ENCODE peak calls at places on chromosomes 3 and 15, in six cellular contexts. L is PC-3, E is endodermal cell, D is neural progenitor cell, W is tibial nerve, H is cardiac muscle cell. A is an unnamed sample.
A peak's percentile ranks its signal among the peaks of the same experiment; 100 is the strongest.

GRCh38 chr3:79810529-79810928 is 42.7 kb upstream of the ROBO1 start:
- DNase-seq in L (peak; percentile 70), E (no peak), D (no peak), W (no peak), H (no peak), A (no peak)

GRCh38 chr15:90962021-90962420 is 7.3 kb downstream of the RCCD1 start:
- DNase-seq in L (no peak), E (no peak), D (no peak), W (no peak), H (no peak), A (no peak)

GRCh38 chr3:131350506-131350905 is 31.1 kb upstream of the NUDT16 start:
- DNase-seq in L (peak; percentile 63), E (no peak), D (no peak), W (no peak), H (no peak), A (no peak)

GRCh38 chr3:87313641-87314040 is 37.3 kb upstream of the POU1F1 start:
- DNase-seq in L (peak; percentile 80), E (no peak), D (no peak), W (no peak), H (no peak), A (no peak)

GRCh38 chr15:83846847-83847246 is 192.9 kb downstream of the ADAMTSL3 start:
- DNase-seq in L (no peak), E (no peak), D (no peak), W (no peak), H (no peak), A (no peak)

GRCh38 chr3:28788571-28788970 is 439.9 kb upstream of the AZI2 start:
- DNase-seq in L (peak; percentile 37), E (no peak), D (no peak), W (no peak), H (no peak), A (no peak)

GRCh38 chr3:62237296-62237948 is 135.9 kb downstream of the FEZF2 start:
- DNase-seq in L (no peak), E (no peak), D (no peak), W (no peak), H (peak; percentile 16), A (no peak)

GRCh38 chr3:42476225-42477160 is 25.9 kb upstream of the VIPR1 start:
- DNase-seq in L (peak; percentile 95), E (no peak), D (no peak), W (no peak), H (no peak), A (no peak)

GRCh38 chr15:100026041-100026440 is 292.8 kb upstream of the LYSMD4 start:
- DNase-seq in L (no peak), E (no peak), D (no peak), W (no peak), H (no peak), A (no peak)

GRCh38 chr3:58164199-58164879 is 46.4 kb downstream of the DNASE1L3 start:
- DNase-seq in L (peak; percentile 60), E (no peak), D (no peak), W (no peak), H (no peak), A (no peak)

GRCh38 chr3:151085889-151086483 is 522 bp downstream of the MED12L start:
- DNase-seq in L (no peak), E (peak; percentile 86), D (peak; percentile 77), W (no peak), H (peak; percentile 62), A (no peak)

GRCh38 chr3:128383316-128384235 is 83.1 kb downstream of the DNAJB8 start:
- DNase-seq in L (peak; percentile 90), E (no peak), D (no peak), W (peak; percentile 19), H (peak; percentile 91), A (no peak)

GRCh38 chr3:139756529-139757103 is 78.8 kb upstream of the NMNAT3 start:
- DNase-seq in L (no peak), E (peak; percentile 32), D (no peak), W (no peak), H (no peak), A (no peak)

GRCh38 chr3:88321696-88322095 is 171.9 kb downstream of the C3orf38 start:
- DNase-seq in L (peak; percentile 71), E (no peak), D (no peak), W (no peak), H (no peak), A (no peak)

GRCh38 chr3:168952551-168952950 is 711.0 kb downstream of the MECOM start:
- DNase-seq in L (peak; percentile 73), E (no peak), D (no peak), W (no peak), H (peak; percentile 7), A (no peak)

GRCh38 chr3:157921767-157922166 is 184.5 kb downstream of the SHOX2 start:
- DNase-seq in L (no peak), E (no peak), D (no peak), W (no peak), H (no peak), A (no peak)

GRCh38 chr3:55313701-55314100 is 173.4 kb downstream of the WNT5A start:
- DNase-seq in L (peak; percentile 20), E (no peak), D (no peak), W (no peak), H (no peak), A (no peak)

GRCh38 chr3:39203862-39204261 is 11.5 kb upstream of the XIRP1 start:
- DNase-seq in L (no peak), E (no peak), D (no peak), W (no peak), H (no peak), A (no peak)

GRCh38 chr3:177929310-177929709 is 606.9 kb upstream of the KCNMB2 start:
- DNase-seq in L (peak; percentile 84), E (no peak), D (no peak), W (no peak), H (no peak), A (no peak)

GRCh38 chr3:10511809-10512494 is 6.6 kb upstream of the ATP2B2 start:
- DNase-seq in L (peak; percentile 41), E (peak; percentile 67), D (no peak), W (no peak), H (no peak), A (peak; percentile 13)

GRCh38 chr3:135991621-135992020 is 26.1 kb downstream of the PPP2R3A start:
- DNase-seq in L (no peak), E (no peak), D (no peak), W (no peak), H (no peak), A (no peak)

GRCh38 chr3:114697441-114697840 is 403.6 kb downstream of the TIGIT start:
- DNase-seq in L (no peak), E (no peak), D (no peak), W (no peak), H (no peak), A (no peak)

GRCh38 chr3:165464736-165465135 is 268.6 kb upstream of the SLITRK3 start:
- DNase-seq in L (peak; percentile 79), E (no peak), D (no peak), W (no peak), H (no peak), A (no peak)

GRCh38 chr3:187737401-187738088 is 7.7 kb downstream of the BCL6 start:
- DNase-seq in L (peak; percentile 65), E (peak; percentile 82), D (peak; percentile 74), W (peak; percentile 54), H (peak; percentile 49), A (no peak)

DNA sequence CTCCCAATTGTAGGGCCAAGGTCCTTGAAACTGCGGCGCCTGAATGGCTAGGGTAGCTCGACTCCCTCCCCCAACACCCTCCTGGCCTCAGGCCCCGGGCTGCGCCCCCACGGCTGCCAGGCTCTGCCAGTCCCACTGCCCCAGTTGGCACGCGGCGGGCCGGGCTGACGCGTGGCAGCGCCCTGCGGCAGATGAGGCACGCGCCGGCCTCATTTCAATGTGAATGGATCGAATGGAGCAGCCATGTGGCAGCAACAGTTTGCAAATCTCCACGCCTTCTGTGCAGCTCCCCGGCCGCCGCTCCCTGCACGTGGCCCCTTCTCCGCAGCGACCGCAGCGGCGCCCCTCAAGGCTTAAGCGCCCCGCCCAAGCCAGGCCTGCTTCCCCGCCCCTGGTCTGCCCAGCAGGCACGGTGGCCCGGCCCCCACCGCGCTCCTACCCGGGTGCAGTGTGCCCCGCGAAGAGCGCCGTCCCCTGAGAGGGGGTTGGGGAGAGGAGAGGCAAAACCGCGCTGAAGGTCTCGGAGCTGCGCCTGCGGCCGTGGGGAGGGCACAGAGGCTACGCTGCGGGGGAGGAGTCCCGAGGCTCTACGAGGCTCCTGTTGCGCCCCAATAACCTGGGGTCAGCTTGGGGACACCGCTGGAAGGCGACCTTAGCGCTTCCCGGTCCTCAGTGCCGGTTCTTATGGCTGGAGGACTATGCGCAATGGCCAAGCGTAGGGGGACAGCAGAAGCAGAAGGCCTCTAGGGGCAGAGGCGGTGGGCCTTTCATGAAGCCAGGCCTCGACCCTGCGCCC is 3.1 kb upstream of the DLL4 start:
- DNase-seq in L (no peak), E (peak; percentile 86), D (peak; percentile 82), W (no peak), H (peak; percentile 49), A (no peak)
- H3K4me1 ChIP-seq in L (peaks cover 28% of the 10 kb centered on the region), E (peaks cover 14% of the 10 kb centered on the region), D (peaks cover 52% of the 10 kb centered on the region), W (peaks cover 34% of the 10 kb centered on the region), H (peaks cover 11% of the 10 kb centered on the region), A (peaks cover 13% of the 10 kb centered on the region)

DNA sequence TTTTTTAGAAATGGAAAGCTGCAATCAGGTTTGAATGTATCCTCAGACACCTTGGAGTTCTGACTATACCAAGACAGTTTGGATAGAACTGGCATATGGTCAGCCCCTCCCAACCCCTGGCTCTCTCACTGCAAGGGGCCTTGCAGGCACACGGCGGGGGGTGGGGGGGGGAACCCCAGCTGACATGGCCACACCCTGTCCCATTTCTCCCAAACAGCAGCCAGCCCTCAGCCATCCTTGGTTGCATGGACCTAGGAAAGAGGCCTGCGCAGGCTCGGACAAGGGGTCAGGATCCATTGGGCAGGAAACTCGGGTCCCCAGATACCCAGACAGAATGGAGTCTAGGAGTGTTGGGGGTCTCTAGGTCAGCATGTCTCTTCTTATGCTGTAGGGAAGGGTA is 14.5 kb downstream of the CAND2 start:
- DNase-seq in L (no peak), E (no peak), D (no peak), W (no peak), H (no peak), A (no peak)
- H3K4me1 ChIP-seq in L (peaks cover 5% of the 10 kb centered on the region), E (no peaks in the 10 kb centered on the region), D (peaks cover 8% of the 10 kb centered on the region), W (no peaks in the 10 kb centered on the region), H (peaks cover 14% of the 10 kb centered on the region), A (peaks cover 7% of the 10 kb centered on the region)

DNA sequence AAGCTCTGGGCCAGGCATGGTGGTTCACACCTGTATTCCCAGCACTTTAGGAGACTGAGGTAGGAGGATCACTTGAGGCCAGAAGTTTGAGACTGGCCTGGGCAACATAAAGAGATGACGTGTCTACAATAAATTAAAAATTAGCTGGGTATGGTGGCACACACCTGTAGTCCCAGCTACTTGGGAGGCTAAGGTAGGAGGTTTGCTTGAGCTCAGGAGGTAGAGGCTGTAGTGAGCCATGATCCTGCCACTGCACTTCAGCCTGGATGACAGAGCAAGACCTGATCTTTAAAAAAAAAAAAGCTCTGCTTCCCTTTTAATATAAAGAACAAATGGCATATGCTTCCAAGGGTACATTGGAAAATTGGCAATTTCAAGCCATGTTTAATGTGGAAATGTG is 46.7 kb downstream of the FNDC3B start:
- DNase-seq in L (no peak), E (no peak), D (no peak), W (no peak), H (no peak), A (no peak)
- H3K4me1 ChIP-seq in L (peaks cover 4% of the 10 kb centered on the region), E (no peaks in the 10 kb centered on the region), D (no peaks in the 10 kb centered on the region), W (peaks cover 13% of the 10 kb centered on the region), H (peaks cover 34% of the 10 kb centered on the region), A (no peaks in the 10 kb centered on the region)

DNA sequence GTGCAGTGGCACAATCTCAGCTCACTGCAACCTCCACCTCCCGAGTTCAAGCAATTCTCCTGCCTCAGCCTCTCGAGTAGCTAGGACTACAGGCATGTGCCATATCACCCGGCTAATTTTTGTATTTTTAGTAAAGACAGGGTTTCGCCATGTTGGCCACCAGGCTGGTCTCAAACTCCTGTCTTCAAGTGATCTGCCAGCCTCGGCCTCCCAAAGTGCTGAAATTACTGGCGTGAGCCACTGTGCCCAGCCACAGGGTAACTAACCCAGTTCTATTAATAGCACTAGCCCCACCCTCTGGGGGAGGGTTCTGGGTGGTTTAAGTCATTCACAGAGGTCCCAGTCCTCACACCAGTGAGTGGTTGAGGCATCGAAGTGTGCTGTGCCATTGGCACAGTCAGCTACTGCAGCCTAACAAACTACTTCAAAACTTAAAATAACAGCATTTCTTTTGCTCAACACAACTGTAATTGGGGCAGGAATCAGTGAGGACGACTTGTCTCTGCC is 44.0 kb downstream of the RHCG start:
- DNase-seq in L (peak; percentile 17), E (no peak), D (no peak), W (no peak), H (no peak), A (no peak)
- H3K4me1 ChIP-seq in L (peaks cover 32% of the 10 kb centered on the region), E (no peaks in the 10 kb centered on the region), D (peaks cover 17% of the 10 kb centered on the region), W (no peaks in the 10 kb centered on the region), H (no peaks in the 10 kb centered on the region), A (peaks cover 9% of the 10 kb centered on the region)